ENCODE peak calls at places on chromosomes 16 and 17, in six cellular contexts. Q, J, P, H, K and R are unnamed samples.
A peak's percentile ranks its signal among the peaks of the same experiment; 100 is the strongest.

GRCh38 chr16:17026600-17027242 is 444.0 kb downstream of the XYLT1 start:
- DNase-seq in K (no peak), H (no peak), J (no peak), Q (no peak), P (no peak), R (no peak)

GRCh38 chr16:21159281-21159951 is 942 bp downstream of the LDAF1 start:
- DNase-seq in P (peak; percentile 75), H (peak; percentile 18), J (peak; percentile 10), K (no peak), Q (no peak), R (no peak)

GRCh38 chr16:57422026-57422944 is 17.7 kb downstream of the CCL17 start:
- DNase-seq in J (no peak), Q (peak; percentile 72), H (peak; percentile 58), P (peak; percentile 44), K (no peak), R (no peak)

GRCh38 chr16:48580925-48581500 is 29.0 kb downstream of the N4BP1 start:
- DNase-seq in P (no peak), H (no peak), J (no peak), K (no peak), Q (no peak), R (no peak)

GRCh38 chr17:30344283-30345088 is 10.6 kb upstream of the TMIGD1 start:
- DNase-seq in H (no peak), P (peak; percentile 71), J (no peak), K (no peak), Q (peak; percentile 85), R (no peak)

GRCh38 chr17:73480740-73481139 is 163.5 kb downstream of the SDK2 start:
- DNase-seq in K (no peak), P (no peak), J (no peak), Q (no peak), H (no peak), R (no peak)

GRCh38 chr16:63057342-63057741 is 1021.1 kb upstream of the CDH8 start:
- DNase-seq in P (no peak), Q (no peak), J (no peak), H (no peak), K (no peak), R (no peak)

GRCh38 chr17:3602499-3602898 is 6.7 kb downstream of the TRPV1 start:
- DNase-seq in J (peak; percentile 20), Q (peak; percentile 70), H (no peak), K (no peak), P (peak; percentile 27), R (no peak)

GRCh38 chr17:42365136-42365535 is 23.1 kb downstream of the STAT3 start:
- DNase-seq in P (no peak), Q (peak; percentile 31), H (no peak), J (no peak), K (no peak), R (no peak)

GRCh38 chr17:27578718-27579085 is 52.3 kb upstream of the LGALS9 start:
- DNase-seq in K (no peak), Q (no peak), P (no peak), J (no peak), H (no peak), R (no peak)

GRCh38 chr16:57357330-57358151 is 1.0 kb upstream of the CCL22 start:
- DNase-seq in K (no peak), P (no peak), Q (no peak), J (no peak), H (no peak), R (no peak)

GRCh38 chr17:67503184-67503583 is 126.1 kb downstream of the PITPNC1 start:
- DNase-seq in Q (peak; percentile 44), K (no peak), H (no peak), J (no peak), P (no peak), R (no peak)

GRCh38 chr17:9322298-9322697 is 253.3 kb downstream of the STX8 start:
- DNase-seq in P (no peak), Q (no peak), J (no peak), K (no peak), H (peak; percentile 66), R (no peak)

GRCh38 chr16:77531741-77532140 is 96.9 kb upstream of the ADAMTS18 start:
- DNase-seq in J (no peak), K (no peak), P (no peak), Q (peak; percentile 36), H (no peak), R (no peak)

GRCh38 chr17:34307110-34307509 is 12.1 kb upstream of the CCL8 start:
- DNase-seq in H (no peak), P (no peak), K (no peak), J (no peak), Q (no peak), R (no peak)

GRCh38 chr17:50772251-50772650 is 4.9 kb upstream of the ANKRD40CL start:
- DNase-seq in H (no peak), K (no peak), P (no peak), Q (no peak), J (no peak), R (no peak)

GRCh38 chr16:35570946-35571345 is 2111.5 kb downstream of the TP53TG3F start:
- DNase-seq in P (no peak), H (no peak), J (no peak), Q (no peak), K (no peak), R (no peak)

GRCh38 chr16:15970202-15970601 is 20.8 kb downstream of the ABCC1 start:
- DNase-seq in Q (peak; percentile 72), P (no peak), J (no peak), K (no peak), H (no peak), R (no peak)

GRCh38 chr16:76518791-76519190 is 241.6 kb downstream of the CNTNAP4 start:
- DNase-seq in J (no peak), K (no peak), Q (no peak), H (no peak), P (no peak), R (no peak)

GRCh38 chr16:31188450-31189411 is 8.8 kb downstream of the FUS start:
- DNase-seq in H (no peak), P (no peak), J (no peak), K (no peak), Q (no peak), R (no peak)

GRCh38 chr16:4314532-4315184 is 1.2 kb upstream of the GLIS2 start:
- DNase-seq in Q (peak; percentile 94), P (no peak), H (no peak), K (no peak), J (no peak), R (no peak)

GRCh38 chr16:81376880-81377279 is 62.1 kb downstream of the GAN start:
- DNase-seq in K (no peak), Q (no peak), H (no peak), J (no peak), P (no peak), R (no peak)

DNA sequence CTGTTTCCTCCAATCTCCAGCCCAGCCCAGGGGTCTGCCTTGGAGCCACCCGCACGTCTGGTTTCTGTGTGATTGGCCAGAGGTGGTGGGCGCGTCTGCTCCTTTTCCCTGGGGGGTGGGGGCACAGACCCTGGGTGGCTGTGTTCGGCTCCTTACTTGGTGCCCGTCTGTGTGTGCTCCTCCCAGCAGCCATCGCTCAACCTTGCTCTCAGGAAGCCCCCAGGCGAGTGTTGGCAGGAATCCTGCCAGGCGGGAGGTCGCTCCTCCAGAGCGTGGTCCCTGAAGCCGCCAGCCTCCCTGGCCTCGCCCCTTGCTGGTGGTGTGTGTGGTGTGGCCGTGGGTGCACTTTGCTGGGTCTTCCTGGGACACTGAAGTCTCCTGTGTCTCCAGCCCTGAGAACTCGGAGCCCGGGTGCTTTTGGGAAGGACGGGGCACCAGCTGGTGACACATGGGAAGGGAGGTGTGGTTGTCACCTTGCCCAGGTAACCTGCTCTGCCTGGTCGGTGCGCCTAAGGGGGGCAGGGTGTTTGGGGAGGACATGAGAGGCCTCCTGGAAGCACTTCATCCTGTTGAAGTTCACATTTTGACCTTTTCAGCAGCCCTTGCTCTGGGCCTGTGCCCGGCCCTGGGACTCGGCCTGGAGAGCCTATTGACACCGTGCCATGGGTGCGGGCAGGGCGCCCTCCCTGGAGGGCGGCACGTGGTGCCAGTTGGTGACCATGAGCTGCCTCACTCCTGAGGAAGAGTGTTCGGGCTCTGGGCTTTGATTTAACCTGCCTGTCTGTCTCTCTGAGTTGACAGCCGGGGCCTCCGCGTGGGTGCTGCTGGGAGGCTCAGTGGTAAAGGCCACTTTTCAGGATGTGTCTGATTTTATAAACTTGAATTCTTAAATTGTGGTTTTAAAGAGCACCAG is 49.0 kb upstream of the ZNF750 start:
- DNase-seq in P (peak; percentile 69), K (no peak), J (peak; percentile 37), H (no peak), Q (no peak), R (no peak)
- TF ChIP-seq CTCF in P (no peak), K (no peak), J (no peak), H (no peak), Q (no peak), R (no peak)

DNA sequence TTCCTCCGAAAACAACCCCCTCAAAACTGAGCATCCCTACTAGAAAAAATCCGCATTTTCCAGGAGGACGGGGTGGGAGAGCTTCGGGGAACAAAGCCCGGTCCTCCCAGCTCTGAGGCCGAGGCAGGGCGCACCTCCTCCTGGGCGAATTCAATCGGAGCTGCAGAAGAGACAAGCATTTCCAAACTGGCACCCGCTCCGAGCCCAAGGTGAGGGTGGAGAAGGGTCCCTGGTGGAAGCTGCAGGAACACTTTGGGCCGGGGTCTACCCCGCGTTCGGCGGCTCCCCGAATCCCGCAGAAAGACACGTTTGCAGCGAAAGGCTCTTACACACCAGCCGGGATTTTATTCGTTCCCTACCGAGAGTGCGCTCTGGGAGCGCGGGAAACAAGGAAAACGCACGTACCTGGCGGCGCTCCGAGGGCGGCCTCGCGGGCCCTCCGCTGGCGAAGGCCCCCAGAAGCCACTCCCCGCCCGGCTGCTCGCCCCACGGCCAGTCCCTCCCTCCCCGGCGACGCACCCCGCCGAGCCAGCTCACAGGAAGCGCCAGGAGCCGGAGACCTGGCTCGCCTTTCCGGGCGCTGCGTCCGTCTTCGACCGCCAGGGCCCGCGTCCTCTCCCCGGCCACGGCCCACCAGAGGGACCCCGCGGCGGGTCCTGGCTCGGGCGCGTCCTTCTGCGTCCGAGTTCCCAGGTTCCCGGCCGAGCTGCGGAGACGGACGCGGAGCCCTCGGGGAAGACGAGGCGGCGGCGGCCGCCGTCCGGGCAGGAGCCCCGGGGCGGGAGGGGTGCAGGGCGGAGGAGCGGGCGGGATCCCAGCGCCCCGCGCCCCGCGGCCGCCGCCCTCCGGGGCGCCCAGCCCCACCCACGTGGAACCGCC is 49.8 kb upstream of the BAHCC1 start:
- DNase-seq in J (peak; percentile 79), P (peak; percentile 93), K (no peak), Q (peak; percentile 91), H (peak; percentile 66), R (peak; percentile 82)
- TF ChIP-seq CTCF in J (peak; percentile 9), P (peak; percentile 8), K (no peak), Q (peak; percentile 16), H (peak; percentile 49), R (peak; percentile 55)

DNA sequence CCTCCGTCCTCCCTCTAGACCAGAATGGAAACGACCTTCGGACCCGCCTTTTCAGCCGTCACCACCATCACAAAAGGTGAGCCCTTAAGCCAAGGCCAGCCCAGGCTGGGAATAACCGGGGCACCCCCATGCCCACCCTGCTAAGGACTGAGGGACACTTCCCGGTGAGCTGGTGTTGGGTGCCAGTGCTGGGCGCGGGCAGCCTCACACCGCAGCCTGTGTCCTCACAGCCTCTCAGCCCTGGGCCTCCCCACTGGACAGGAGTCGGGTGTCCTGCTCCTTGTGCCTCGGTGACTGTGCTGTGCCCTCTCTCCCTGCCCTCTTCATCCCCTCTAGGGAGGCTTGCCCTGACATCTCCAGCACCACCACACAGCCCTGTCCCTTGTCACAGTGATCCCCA is 10.3 kb downstream of the TRAF7 start:
- DNase-seq in P (no peak), H (no peak), J (no peak), Q (no peak), K (no peak), R (no peak)
- TF ChIP-seq CTCF in P (no peak), H (no peak), J (no peak), Q (no peak), K (no peak), R (no peak)

GRCh38 chr16:24825696-24826095 is 20.1 kb upstream of the SLC5A11 start:
- DNase-seq in H (no peak), J (no peak), K (no peak), Q (no peak), P (no peak), R (no peak)
- TF ChIP-seq CTCF in H (no peak), J (no peak), K (no peak), Q (no peak), P (no peak), R (no peak)